ENCODE peak calls at places on chromosomes 1 and 21, in nine cellular contexts. W is sigmoid colon, V is heart right ventricle, K is tibial artery, N is tibial nerve, P is transverse colon, H is pancreas, S is endodermal cell, Z is left ventricle myocardium inferior. T is an unnamed sample.

GRCh38 chr1:201105688-201106087 is 6.5 kb downstream of the CACNA1S start:
- DNase-seq in W (no peak), V (no peak), K (no peak), N (no peak), P (no peak), H (no peak), S (no peak), Z (no peak), T (no peak)

GRCh38 chr1:243738020-243738419 is 112.0 kb downstream of the AKT3 start:
- DNase-seq in W (no peak), V (no peak), K (no peak), N (no peak), P (no peak), H (no peak), S (no peak), Z (no peak), T (no peak)

GRCh38 chr1:39788758-39789570 is at the start of gene BMP8B:
- DNase-seq in W (peak; percentile 70), V (peak; percentile 36), K (peak; percentile 38), N (peak; percentile 33), P (peak; percentile 82), H (peak; percentile 85), S (peak; percentile 85), Z (peak; percentile 49), T (peak; percentile 93)

GRCh38 chr1:109482796-109483638 is 688 bp upstream of the ATXN7L2 start:
- DNase-seq in W (peak; percentile 80), V (peak; percentile 32), K (no peak), N (no peak), P (no peak), H (peak; percentile 53), S (no peak), Z (no peak), T (peak; percentile 46)

GRCh38 chr21:45225741-45226327 is 61.9 kb downstream of the POFUT2 start:
- DNase-seq in W (no peak), V (no peak), K (no peak), N (no peak), P (no peak), H (no peak), S (no peak), Z (no peak), T (no peak)

GRCh38 chr1:27569088-27569459 is 34.9 kb downstream of the AHDC1 start:
- DNase-seq in W (peak; percentile 78), V (no peak), K (peak; percentile 55), N (no peak), P (no peak), H (peak; percentile 59), S (no peak), Z (no peak), T (no peak)

GRCh38 chr1:227798078-227798802 is 17.2 kb upstream of the PRSS38 start:
- DNase-seq in W (no peak), V (no peak), K (no peak), N (no peak), P (no peak), H (no peak), S (no peak), Z (no peak), T (no peak)

GRCh38 chr1:233088613-233089012 is 138.2 kb downstream of the NTPCR start:
- DNase-seq in W (no peak), V (no peak), K (no peak), N (no peak), P (no peak), H (no peak), S (no peak), Z (no peak), T (no peak)

GRCh38 chr1:76477131-76477530 is 390.1 kb upstream of the ST6GALNAC5 start:
- DNase-seq in W (no peak), V (no peak), K (no peak), N (no peak), P (no peak), H (no peak), S (no peak), Z (no peak), T (no peak)

GRCh38 chr1:16630661-16631247 is 17.4 kb upstream of the NBPF1 start:
- DNase-seq in W (peak; percentile 73), V (no peak), K (no peak), N (no peak), P (peak; percentile 24), H (peak; percentile 35), S (peak; percentile 65), Z (peak; percentile 16), T (peak; percentile 38)

GRCh38 chr1:79353224-79353623 is 346.7 kb upstream of the ADGRL4 start:
- DNase-seq in W (no peak), V (peak; percentile 33), K (peak; percentile 22), N (peak; percentile 71), P (no peak), H (peak; percentile 26), S (peak; percentile 55), Z (no peak), T (no peak)

GRCh38 chr1:227661495-227661894 is 73.6 kb downstream of the JMJD4 start:
- DNase-seq in W (no peak), V (no peak), K (no peak), N (no peak), P (no peak), H (no peak), S (peak; percentile 48), Z (no peak), T (no peak)

GRCh38 chr1:185813401-185813979 is 79.3 kb downstream of the HMCN1 start:
- DNase-seq in W (no peak), V (peak; percentile 13), K (no peak), N (peak; percentile 66), P (peak; percentile 11), H (no peak), S (no peak), Z (no peak), T (no peak)

GRCh38 chr1:115641762-115642167 is at the start of gene VANGL1:
- DNase-seq in W (peak; percentile 81), V (peak; percentile 65), K (peak; percentile 43), N (no peak), P (peak; percentile 73), H (peak; percentile 72), S (peak; percentile 87), Z (peak; percentile 79), T (peak; percentile 92)

GRCh38 chr1:87074001-87074795 is 159.8 kb downstream of the HS2ST1 start:
- DNase-seq in W (no peak), V (no peak), K (no peak), N (no peak), P (no peak), H (no peak), S (no peak), Z (no peak), T (no peak)

GRCh38 chr1:925532-926421 is 2.1 kb downstream of the SAMD11 start:
- DNase-seq in W (no peak), V (no peak), K (peak; percentile 51), N (no peak), P (no peak), H (no peak), S (peak; percentile 74), Z (no peak), T (no peak)

GRCh38 chr1:7752512-7753417 is 18.3 kb upstream of the VAMP3 start:
- DNase-seq in W (peak; percentile 77), V (peak; percentile 71), K (peak; percentile 69), N (peak; percentile 94), P (peak; percentile 62), H (peak; percentile 72), S (peak; percentile 83), Z (peak; percentile 37), T (no peak)

GRCh38 chr1:20248954-20249612 is 41.6 kb upstream of the VWA5B1 start:
- DNase-seq in W (no peak), V (no peak), K (no peak), N (no peak), P (no peak), H (no peak), S (no peak), Z (no peak), T (no peak)

DNA sequence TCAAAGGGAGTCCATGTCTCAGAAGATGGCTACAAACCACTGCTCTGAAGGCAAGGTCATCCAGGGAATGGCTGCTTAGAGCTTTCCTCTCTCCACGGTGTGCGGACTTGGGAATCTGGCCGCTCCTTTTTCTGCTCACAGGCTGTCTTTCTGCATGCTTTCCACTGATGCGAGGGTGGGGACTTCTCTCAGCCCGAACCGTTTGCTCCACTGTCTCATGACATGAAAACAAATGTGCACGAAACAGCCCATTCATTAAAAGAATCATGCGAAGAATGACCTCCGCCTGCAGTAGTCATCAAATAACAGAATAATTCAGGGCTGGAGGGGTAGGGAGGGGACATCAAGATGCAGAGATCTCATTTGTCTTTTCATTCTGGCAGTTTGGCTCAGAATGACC is 18.8 kb upstream of the RERE start:
- DNase-seq in W (peak; percentile 48), V (no peak), K (no peak), N (no peak), P (no peak), H (no peak), S (no peak), Z (no peak), T (no peak)
- H3K4me3 ChIP-seq in W (no peak overlapping the region), V (no peak overlapping the region), K (no peak overlapping the region), N (peak overlapping the region; percentile 13), P (no peak overlapping the region), H (no peak overlapping the region), S (no peak overlapping the region), Z (no peak overlapping the region), T (no peak overlapping the region)

DNA sequence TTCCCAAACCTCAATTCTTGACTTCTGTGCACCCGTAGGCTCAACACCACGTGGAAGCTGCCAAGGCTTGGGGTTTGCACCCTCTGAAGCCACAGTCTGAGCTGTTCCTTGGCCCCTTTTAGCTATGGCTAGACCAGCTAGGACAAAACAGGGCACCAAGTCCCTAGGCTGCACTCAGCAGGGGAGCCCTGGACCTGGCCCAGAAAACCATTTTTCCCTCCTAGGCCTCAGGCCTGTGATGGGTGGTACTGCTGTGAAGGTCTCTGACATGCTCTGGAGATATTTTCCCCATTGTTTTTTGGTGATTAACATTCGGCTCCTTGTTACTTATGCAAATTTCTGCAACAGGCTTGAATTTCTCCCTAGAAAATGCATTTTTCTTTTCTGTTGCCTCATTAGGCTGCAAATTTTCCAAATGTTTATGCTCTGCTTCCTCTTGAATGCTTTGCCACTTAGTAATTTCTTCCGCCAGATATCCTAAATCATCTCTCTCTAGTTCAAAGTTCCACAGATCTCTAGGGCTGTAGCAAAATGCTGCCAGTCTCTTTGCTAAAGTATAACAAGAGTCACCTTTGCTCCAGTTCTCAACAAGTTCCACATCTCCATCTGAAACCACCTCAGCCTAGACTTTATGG is 69.0 kb upstream of the KRTAP19-8 start:
- DNase-seq in W (no peak), V (no peak), K (no peak), N (no peak), P (no peak), H (no peak), S (no peak), Z (no peak), T (no peak)
- H3K4me1 ChIP-seq in W (no peaks in the 10 kb centered on the region), V (no peaks in the 10 kb centered on the region), K (no peaks in the 10 kb centered on the region), N (peaks cover 14% of the 10 kb centered on the region), P (peaks cover 8% of the 10 kb centered on the region), H (no peaks in the 10 kb centered on the region), S (peaks cover 4% of the 10 kb centered on the region), Z (no peaks in the 10 kb centered on the region), T (no peaks in the 10 kb centered on the region)

GRCh38 chr21:18235545-18235944 is 9.1 kb upstream of the CHODL start:
- DNase-seq in W (no peak), V (no peak), K (no peak), N (no peak), P (no peak), H (no peak), S (no peak), Z (no peak), T (no peak)
- TF ChIP-seq CTCF in W (no peak), V (no peak), K (no peak), N (no peak), P (no peak), H (no peak), S (no peak), Z (no peak), T (no peak)

DNA sequence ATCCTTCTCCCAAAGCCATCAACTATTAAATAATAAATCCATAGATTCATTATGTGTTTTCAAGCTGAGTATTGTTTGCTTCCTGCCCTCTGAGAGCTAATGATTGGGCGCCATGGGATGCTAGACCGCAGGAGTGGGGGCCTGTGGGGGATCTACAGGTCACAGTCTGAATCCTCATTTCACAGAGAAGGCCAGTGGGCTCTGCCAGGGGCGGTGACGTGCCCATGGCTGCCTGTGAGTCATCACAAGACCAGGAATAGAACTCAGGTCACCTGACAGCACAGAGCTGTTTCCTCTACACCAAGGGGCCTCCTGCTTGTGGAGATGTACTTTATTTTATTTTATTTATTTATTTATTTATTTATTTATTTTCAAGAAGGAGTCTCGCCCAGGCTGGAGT is 15.0 kb downstream of the IL6R start:
- DNase-seq in W (peak; percentile 98), V (peak; percentile 83), K (peak; percentile 97), N (peak; percentile 87), P (peak; percentile 78), H (peak; percentile 81), S (peak; percentile 33), Z (peak; percentile 82), T (peak; percentile 90)
- H3K4me3 ChIP-seq in W (peak overlapping the region; percentile 21), V (no peak overlapping the region), K (peak overlapping the region; percentile 38), N (peak overlapping the region; percentile 7), P (no peak overlapping the region), H (no peak overlapping the region), S (no peak overlapping the region), Z (peak overlapping the region; percentile 53), T (no peak overlapping the region)

T was measured in left lung.